ENCODE peak calls at places on chromosomes 11 and 22, in ten cellular contexts. One of them, this sample, is unnamed.

GRCh38 chr11:115493488-115493887 is 10.7 kb downstream of the CADM1 start:
- DNase-seq in HCT116: no peak
- DNase-seq in heart right ventricle: no peak
- DNase-seq in CD8-positive, alpha-beta T cell: no peak
- DNase-seq in endodermal cell: no peak
- DNase-seq in HAP-1: no peak
- DNase-seq in psoas muscle: no peak
- DNase-seq in cardiac muscle cell: no peak
- DNase-seq in Peyer's patch: no peak
- DNase-seq in CD4-positive, CD25-positive, alpha-beta regulatory T cell: no peak
- DNase-seq in this sample: no peak

GRCh38 chr11:34631737-34632104 is 10.8 kb downstream of the EHF start:
- DNase-seq in HAP-1: no peak
- DNase-seq in HCT116: no peak
- DNase-seq in CD4-positive, CD25-positive, alpha-beta regulatory T cell: no peak
- DNase-seq in psoas muscle: no peak
- DNase-seq in endodermal cell: no peak
- DNase-seq in Peyer's patch: no peak
- DNase-seq in cardiac muscle cell: no peak
- DNase-seq in heart right ventricle: no peak
- DNase-seq in CD8-positive, alpha-beta T cell: no peak
- DNase-seq in this sample: no peak

GRCh38 chr22:19559324-19559811 is 35.2 kb upstream of the CLDN5 start:
- DNase-seq in heart right ventricle: no peak
- DNase-seq in cardiac muscle cell: no peak
- DNase-seq in psoas muscle: no peak
- DNase-seq in HCT116: no peak
- DNase-seq in Peyer's patch: peak; percentile 40
- DNase-seq in CD8-positive, alpha-beta T cell: no peak
- DNase-seq in endodermal cell: peak; percentile 68
- DNase-seq in HAP-1: no peak
- DNase-seq in CD4-positive, CD25-positive, alpha-beta regulatory T cell: peak; percentile 18
- DNase-seq in this sample: no peak

GRCh38 chr22:42780070-42780540 is 59.4 kb upstream of the A4GALT start:
- DNase-seq in HAP-1: peak; percentile 95
- DNase-seq in CD4-positive, CD25-positive, alpha-beta regulatory T cell: peak; percentile 88
- DNase-seq in psoas muscle: no peak
- DNase-seq in endodermal cell: peak; percentile 91
- DNase-seq in cardiac muscle cell: peak; percentile 97
- DNase-seq in heart right ventricle: peak; percentile 88
- DNase-seq in Peyer's patch: peak; percentile 78
- DNase-seq in HCT116: peak; percentile 95
- DNase-seq in CD8-positive, alpha-beta T cell: peak; percentile 34
- DNase-seq in this sample: no peak

GRCh38 chr22:16838073-16838472 is 12.9 kb upstream of the XKR3 start:
- DNase-seq in HAP-1: no peak
- DNase-seq in cardiac muscle cell: no peak
- DNase-seq in psoas muscle: no peak
- DNase-seq in endodermal cell: no peak
- DNase-seq in CD4-positive, CD25-positive, alpha-beta regulatory T cell: no peak
- DNase-seq in CD8-positive, alpha-beta T cell: no peak
- DNase-seq in Peyer's patch: no peak
- DNase-seq in HCT116: no peak
- DNase-seq in heart right ventricle: no peak
- DNase-seq in this sample: no peak

GRCh38 chr11:123719452-123719851 is 22.0 kb downstream of the ZNF202 start:
- DNase-seq in CD8-positive, alpha-beta T cell: no peak
- DNase-seq in cardiac muscle cell: no peak
- DNase-seq in HCT116: no peak
- DNase-seq in psoas muscle: no peak
- DNase-seq in HAP-1: no peak
- DNase-seq in CD4-positive, CD25-positive, alpha-beta regulatory T cell: no peak
- DNase-seq in endodermal cell: no peak
- DNase-seq in Peyer's patch: no peak
- DNase-seq in heart right ventricle: no peak
- DNase-seq in this sample: no peak

GRCh38 chr11:449889-450808 is at the start of gene PTDSS2:
- DNase-seq in CD8-positive, alpha-beta T cell: peak; percentile 96
- DNase-seq in psoas muscle: peak; percentile 96
- DNase-seq in CD4-positive, CD25-positive, alpha-beta regulatory T cell: peak; percentile 96
- DNase-seq in endodermal cell: peak; percentile 99
- DNase-seq in Peyer's patch: peak; percentile 98
- DNase-seq in HAP-1: peak; percentile 93
- DNase-seq in HCT116: peak; percentile 91
- DNase-seq in cardiac muscle cell: peak; percentile 97
- DNase-seq in heart right ventricle: peak; percentile 97
- DNase-seq in this sample: peak; percentile 99

GRCh38 chr11:88402192-88402715 is 64.7 kb upstream of the CTSC start:
- DNase-seq in psoas muscle: no peak
- DNase-seq in CD8-positive, alpha-beta T cell: no peak
- DNase-seq in CD4-positive, CD25-positive, alpha-beta regulatory T cell: no peak
- DNase-seq in Peyer's patch: no peak
- DNase-seq in endodermal cell: no peak
- DNase-seq in HCT116: no peak
- DNase-seq in cardiac muscle cell: peak; percentile 69
- DNase-seq in heart right ventricle: no peak
- DNase-seq in HAP-1: no peak
- DNase-seq in this sample: no peak

GRCh38 chr11:76609736-76610370 is 60.7 kb downstream of the LRRC32 start:
- DNase-seq in heart right ventricle: peak; percentile 5
- DNase-seq in CD4-positive, CD25-positive, alpha-beta regulatory T cell: no peak
- DNase-seq in cardiac muscle cell: peak; percentile 41
- DNase-seq in psoas muscle: no peak
- DNase-seq in CD8-positive, alpha-beta T cell: no peak
- DNase-seq in Peyer's patch: peak; percentile 23
- DNase-seq in HAP-1: no peak
- DNase-seq in HCT116: no peak
- DNase-seq in endodermal cell: peak; percentile 53
- DNase-seq in this sample: no peak

GRCh38 chr22:41596776-41597634 is 7.4 kb upstream of the PMM1 start:
- DNase-seq in heart right ventricle: peak; percentile 34
- DNase-seq in cardiac muscle cell: peak; percentile 68
- DNase-seq in HCT116: no peak
- DNase-seq in CD8-positive, alpha-beta T cell: peak; percentile 37
- DNase-seq in endodermal cell: peak; percentile 91
- DNase-seq in Peyer's patch: peak; percentile 70
- DNase-seq in CD4-positive, CD25-positive, alpha-beta regulatory T cell: peak; percentile 44
- DNase-seq in HAP-1: no peak
- DNase-seq in psoas muscle: peak; percentile 45
- DNase-seq in this sample: peak; percentile 64

GRCh38 chr11:47917643-47918369 is 62.6 kb upstream of the PTPRJ start:
- DNase-seq in heart right ventricle: peak; percentile 82
- DNase-seq in CD4-positive, CD25-positive, alpha-beta regulatory T cell: no peak
- DNase-seq in CD8-positive, alpha-beta T cell: no peak
- DNase-seq in cardiac muscle cell: peak; percentile 100
- DNase-seq in endodermal cell: peak; percentile 85
- DNase-seq in HCT116: peak; percentile 85
- DNase-seq in HAP-1: no peak
- DNase-seq in Peyer's patch: peak; percentile 86
- DNase-seq in psoas muscle: peak; percentile 68
- DNase-seq in this sample: peak; percentile 78

GRCh38 chr22:20998411-20999336 is 3.2 kb downstream of the THAP7 start:
- DNase-seq in heart right ventricle: no peak
- DNase-seq in psoas muscle: no peak
- DNase-seq in CD8-positive, alpha-beta T cell: no peak
- DNase-seq in Peyer's patch: no peak
- DNase-seq in endodermal cell: no peak
- DNase-seq in HCT116: no peak
- DNase-seq in cardiac muscle cell: no peak
- DNase-seq in HAP-1: no peak
- DNase-seq in CD4-positive, CD25-positive, alpha-beta regulatory T cell: no peak
- DNase-seq in this sample: no peak

GRCh38 chr11:8310743-8311298 is 47.1 kb upstream of the LMO1 start:
- DNase-seq in heart right ventricle: no peak
- DNase-seq in cardiac muscle cell: no peak
- DNase-seq in psoas muscle: no peak
- DNase-seq in endodermal cell: peak; percentile 67
- DNase-seq in CD4-positive, CD25-positive, alpha-beta regulatory T cell: no peak
- DNase-seq in HAP-1: no peak
- DNase-seq in HCT116: no peak
- DNase-seq in Peyer's patch: no peak
- DNase-seq in CD8-positive, alpha-beta T cell: no peak
- DNase-seq in this sample: peak; percentile 19

GRCh38 chr22:23097412-23098229 is 27.3 kb downstream of the GNAZ start:
- DNase-seq in heart right ventricle: no peak
- DNase-seq in CD4-positive, CD25-positive, alpha-beta regulatory T cell: no peak
- DNase-seq in psoas muscle: no peak
- DNase-seq in Peyer's patch: no peak
- DNase-seq in cardiac muscle cell: no peak
- DNase-seq in HAP-1: no peak
- DNase-seq in endodermal cell: no peak
- DNase-seq in CD8-positive, alpha-beta T cell: no peak
- DNase-seq in HCT116: no peak
- DNase-seq in this sample: no peak

GRCh38 chr11:106087815-106088435 is 10.5 kb downstream of the AASDHPPT start:
- DNase-seq in CD4-positive, CD25-positive, alpha-beta regulatory T cell: peak; percentile 60
- DNase-seq in HAP-1: peak; percentile 26
- DNase-seq in endodermal cell: peak; percentile 64
- DNase-seq in psoas muscle: peak; percentile 19
- DNase-seq in heart right ventricle: peak; percentile 11
- DNase-seq in cardiac muscle cell: peak; percentile 74
- DNase-seq in HCT116: peak; percentile 33
- DNase-seq in Peyer's patch: peak; percentile 82
- DNase-seq in CD8-positive, alpha-beta T cell: peak; percentile 46
- DNase-seq in this sample: no peak

GRCh38 chr22:42317691-42318547 is 47.5 kb upstream of the TCF20 start:
- DNase-seq in CD4-positive, CD25-positive, alpha-beta regulatory T cell: no peak
- DNase-seq in HAP-1: no peak
- DNase-seq in cardiac muscle cell: no peak
- DNase-seq in endodermal cell: no peak
- DNase-seq in Peyer's patch: no peak
- DNase-seq in heart right ventricle: no peak
- DNase-seq in psoas muscle: no peak
- DNase-seq in HCT116: no peak
- DNase-seq in CD8-positive, alpha-beta T cell: no peak
- DNase-seq in this sample: no peak

GRCh38 chr11:68584097-68584496 is 100.2 kb upstream of the GAL start:
- DNase-seq in HAP-1: peak; percentile 20
- DNase-seq in HCT116: no peak
- DNase-seq in heart right ventricle: peak; percentile 46
- DNase-seq in Peyer's patch: peak; percentile 69
- DNase-seq in CD8-positive, alpha-beta T cell: peak; percentile 58
- DNase-seq in cardiac muscle cell: peak; percentile 23
- DNase-seq in endodermal cell: peak; percentile 94
- DNase-seq in CD4-positive, CD25-positive, alpha-beta regulatory T cell: peak; percentile 65
- DNase-seq in psoas muscle: peak; percentile 59
- DNase-seq in this sample: no peak

GRCh38 chr11:96050435-96051182 is 126.7 kb upstream of the MTMR2 start:
- DNase-seq in HCT116: no peak
- DNase-seq in cardiac muscle cell: peak; percentile 94
- DNase-seq in Peyer's patch: no peak
- DNase-seq in psoas muscle: no peak
- DNase-seq in heart right ventricle: no peak
- DNase-seq in CD4-positive, CD25-positive, alpha-beta regulatory T cell: no peak
- DNase-seq in CD8-positive, alpha-beta T cell: no peak
- DNase-seq in endodermal cell: no peak
- DNase-seq in HAP-1: peak; percentile 16
- DNase-seq in this sample: no peak

GRCh38 chr11:83389975-83390374 is 103.8 kb upstream of the CCDC90B start:
- DNase-seq in psoas muscle: no peak
- DNase-seq in CD4-positive, CD25-positive, alpha-beta regulatory T cell: no peak
- DNase-seq in HCT116: no peak
- DNase-seq in endodermal cell: no peak
- DNase-seq in heart right ventricle: no peak
- DNase-seq in Peyer's patch: no peak
- DNase-seq in cardiac muscle cell: no peak
- DNase-seq in HAP-1: no peak
- DNase-seq in CD8-positive, alpha-beta T cell: no peak
- DNase-seq in this sample: no peak

DNA sequence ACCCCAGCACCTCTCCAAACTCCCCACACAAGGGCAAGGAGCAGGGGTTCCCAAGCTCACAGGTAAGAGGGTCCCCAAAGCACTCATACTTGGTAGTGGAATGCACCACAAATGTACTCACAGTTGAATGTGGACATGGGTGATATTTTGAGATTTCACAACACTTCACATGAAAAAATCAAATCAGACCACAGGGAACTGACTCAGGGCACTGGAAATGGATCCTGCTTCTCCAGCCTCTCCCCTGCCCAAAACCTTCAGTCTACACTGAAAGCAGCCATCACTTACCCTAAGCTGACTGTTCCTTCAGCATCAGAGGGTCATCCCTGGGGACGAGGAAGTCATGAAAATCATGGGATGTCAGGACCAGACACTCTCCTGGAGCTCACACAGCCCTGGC is 40.2 kb downstream of the SCGB1A1 start:
- DNase-seq in heart right ventricle: no peak
- DNase-seq in HAP-1: no peak
- DNase-seq in CD8-positive, alpha-beta T cell: no peak
- DNase-seq in CD4-positive, CD25-positive, alpha-beta regulatory T cell: no peak
- DNase-seq in HCT116: no peak
- DNase-seq in endodermal cell: no peak
- DNase-seq in cardiac muscle cell: peak; percentile 41
- DNase-seq in psoas muscle: no peak
- DNase-seq in Peyer's patch: no peak
- DNase-seq in this sample: no peak
- H3K4me1 ChIP-seq in heart right ventricle: no peaks in the 10 kb centered on the region
- H3K4me1 ChIP-seq in HAP-1: no peaks in the 10 kb centered on the region
- H3K4me1 ChIP-seq in CD8-positive, alpha-beta T cell: no peaks in the 10 kb centered on the region
- H3K4me1 ChIP-seq in CD4-positive, CD25-positive, alpha-beta regulatory T cell: no peaks in the 10 kb centered on the region
- H3K4me1 ChIP-seq in HCT116: peaks cover 15% of the 10 kb centered on the region
- H3K4me1 ChIP-seq in endodermal cell: peaks cover 3% of the 10 kb centered on the region
- H3K4me1 ChIP-seq in cardiac muscle cell: no peaks in the 10 kb centered on the region
- H3K4me1 ChIP-seq in psoas muscle: no peaks in the 10 kb centered on the region
- H3K4me1 ChIP-seq in Peyer's patch: no peaks in the 10 kb centered on the region
- H3K4me1 ChIP-seq in this sample: peaks cover 13% of the 10 kb centered on the region

GRCh38 chr22:45684752-45685359 is 13.2 kb downstream of the ATXN10 start:
- DNase-seq in CD8-positive, alpha-beta T cell: no peak
- DNase-seq in HAP-1: peak; percentile 40
- DNase-seq in heart right ventricle: no peak
- DNase-seq in psoas muscle: no peak
- DNase-seq in CD4-positive, CD25-positive, alpha-beta regulatory T cell: no peak
- DNase-seq in endodermal cell: no peak
- DNase-seq in Peyer's patch: no peak
- DNase-seq in HCT116: no peak
- DNase-seq in cardiac muscle cell: no peak
- DNase-seq in this sample: no peak
- H3K4me1 ChIP-seq in CD8-positive, alpha-beta T cell: peaks cover 7% of the 10 kb centered on the region
- H3K4me1 ChIP-seq in HAP-1: peaks cover 24% of the 10 kb centered on the region
- H3K4me1 ChIP-seq in heart right ventricle: peaks cover 87% of the 10 kb centered on the region
- H3K4me1 ChIP-seq in psoas muscle: peaks cover 62% of the 10 kb centered on the region
- H3K4me1 ChIP-seq in CD4-positive, CD25-positive, alpha-beta regulatory T cell: peaks cover 26% of the 10 kb centered on the region
- H3K4me1 ChIP-seq in endodermal cell: no peaks in the 10 kb centered on the region
- H3K4me1 ChIP-seq in Peyer's patch: no peaks in the 10 kb centered on the region
- H3K4me1 ChIP-seq in HCT116: peaks cover 74% of the 10 kb centered on the region
- H3K4me1 ChIP-seq in cardiac muscle cell: peaks cover 12% of the 10 kb centered on the region
- H3K4me1 ChIP-seq in this sample: peaks cover 34% of the 10 kb centered on the region

GRCh38 chr11:74008373-74009229 is at the start of gene UCP3:
- DNase-seq in CD8-positive, alpha-beta T cell: no peak
- DNase-seq in CD4-positive, CD25-positive, alpha-beta regulatory T cell: no peak
- DNase-seq in heart right ventricle: no peak
- DNase-seq in HAP-1: no peak
- DNase-seq in cardiac muscle cell: no peak
- DNase-seq in endodermal cell: peak; percentile 52
- DNase-seq in psoas muscle: no peak
- DNase-seq in HCT116: no peak
- DNase-seq in Peyer's patch: peak; percentile 40
- DNase-seq in this sample: no peak
- H3K4me1 ChIP-seq in CD8-positive, alpha-beta T cell: peaks cover 100% of the 10 kb centered on the region
- H3K4me1 ChIP-seq in CD4-positive, CD25-positive, alpha-beta regulatory T cell: peaks cover 97% of the 10 kb centered on the region
- H3K4me1 ChIP-seq in heart right ventricle: peaks cover 33% of the 10 kb centered on the region
- H3K4me1 ChIP-seq in HAP-1: no peaks in the 10 kb centered on the region
- H3K4me1 ChIP-seq in cardiac muscle cell: peaks cover 36% of the 10 kb centered on the region
- H3K4me1 ChIP-seq in endodermal cell: no peaks in the 10 kb centered on the region
- H3K4me1 ChIP-seq in psoas muscle: peaks cover 48% of the 10 kb centered on the region
- H3K4me1 ChIP-seq in HCT116: no peaks in the 10 kb centered on the region
- H3K4me1 ChIP-seq in Peyer's patch: peaks cover 11% of the 10 kb centered on the region
- H3K4me1 ChIP-seq in this sample: no peaks in the 10 kb centered on the region

GRCh38 chr11:110131386-110132123 is 38.4 kb downstream of the ZC3H12C start:
- DNase-seq in HCT116: no peak
- DNase-seq in cardiac muscle cell: no peak
- DNase-seq in psoas muscle: no peak
- DNase-seq in HAP-1: peak; percentile 68
- DNase-seq in endodermal cell: no peak
- DNase-seq in CD8-positive, alpha-beta T cell: no peak
- DNase-seq in heart right ventricle: no peak
- DNase-seq in Peyer's patch: no peak
- DNase-seq in CD4-positive, CD25-positive, alpha-beta regulatory T cell: no peak
- DNase-seq in this sample: no peak
- H3K4me1 ChIP-seq in HCT116: no peaks in the 10 kb centered on the region
- H3K4me1 ChIP-seq in cardiac muscle cell: peaks cover 12% of the 10 kb centered on the region
- H3K4me1 ChIP-seq in psoas muscle: peaks cover 22% of the 10 kb centered on the region
- H3K4me1 ChIP-seq in HAP-1: peaks cover 56% of the 10 kb centered on the region
- H3K4me1 ChIP-seq in endodermal cell: peaks cover 14% of the 10 kb centered on the region
- H3K4me1 ChIP-seq in CD8-positive, alpha-beta T cell: no peaks in the 10 kb centered on the region
- H3K4me1 ChIP-seq in heart right ventricle: peaks cover 21% of the 10 kb centered on the region
- H3K4me1 ChIP-seq in Peyer's patch: no peaks in the 10 kb centered on the region
- H3K4me1 ChIP-seq in CD4-positive, CD25-positive, alpha-beta regulatory T cell: no peaks in the 10 kb centered on the region
- H3K4me1 ChIP-seq in this sample: no peaks in the 10 kb centered on the region